ENCODE peak calls at places on chromosomes 4 and X, in nine cellular contexts. V, X, W, Q, Y, N, L, E and R are unnamed samples.
A peak's percentile ranks its signal among the peaks of the same experiment; 100 is the strongest.

GRCh38 chrX:149037301-149037700 is 467.8 kb downstream of the IDS start:
- DNase-seq in E (no peak), Y (no peak), N (no peak), V (no peak), L (no peak), Q (no peak), X (no peak), W (peak; percentile 67), R (no peak)

GRCh38 chr4:7134737-7135388 is 57.5 kb upstream of the SORCS2 start:
- DNase-seq in V (peak; percentile 85), L (peak; percentile 80), X (peak; percentile 87), W (peak; percentile 79), E (no peak), N (peak; percentile 90), Y (peak; percentile 59), Q (no peak), R (peak; percentile 45)

GRCh38 chrX:70134116-70134477 is 850 bp downstream of the IGBP1 start:
- DNase-seq in Q (no peak), X (peak; percentile 3), Y (no peak), E (peak; percentile 0), W (peak; percentile 20), V (peak; percentile 12), L (no peak), N (no peak), R (no peak)

GRCh38 chr4:186068581-186069402 is at the start of gene TLR3:
- DNase-seq in X (no peak), V (peak; percentile 40), E (no peak), W (peak; percentile 52), Q (no peak), N (no peak), L (no peak), Y (peak; percentile 42), R (peak; percentile 9)

GRCh38 chr4:3293410-3294391 is 880 bp downstream of the RGS12 start:
- DNase-seq in X (no peak), Y (no peak), L (no peak), N (no peak), V (no peak), W (no peak), Q (peak; percentile 21), E (no peak), R (no peak)

GRCh38 chr4:154534296-154534695 is 15.9 kb downstream of the PLRG1 start:
- DNase-seq in Y (no peak), X (no peak), N (no peak), Q (no peak), E (no peak), V (no peak), L (no peak), W (no peak), R (no peak)

GRCh38 chr4:81405900-81406401 is 65.8 kb downstream of the RASGEF1B start:
- DNase-seq in Y (peak; percentile 71), W (peak; percentile 86), E (peak; percentile 81), X (peak; percentile 16), N (peak; percentile 69), V (peak; percentile 64), Q (peak; percentile 61), L (no peak), R (no peak)

GRCh38 chrX:147646949-147647717 is 264.6 kb upstream of the FMR1 start:
- DNase-seq in X (no peak), E (no peak), Y (no peak), L (no peak), W (no peak), V (no peak), Q (no peak), N (no peak), R (no peak)

GRCh38 chr4:33628296-33628695 is 2616.0 kb downstream of the ARAP2 start:
- DNase-seq in Q (no peak), Y (no peak), L (no peak), N (no peak), X (no peak), V (no peak), E (no peak), W (peak; percentile 6), R (no peak)

GRCh38 chr4:8612646-8613045 is 20.1 kb downstream of the CPZ start:
- DNase-seq in N (no peak), Y (no peak), E (no peak), L (no peak), V (no peak), Q (no peak), X (no peak), W (no peak), R (no peak)

GRCh38 chr4:73761856-73762255 is 21.5 kb downstream of the CXCL8 start:
- DNase-seq in V (no peak), E (no peak), W (peak; percentile 48), X (no peak), N (no peak), Y (no peak), Q (no peak), L (no peak), R (no peak)

GRCh38 chr4:31194823-31195222 is 474.7 kb downstream of the PCDH7 start:
- DNase-seq in X (no peak), N (peak; percentile 8), Q (no peak), Y (no peak), L (no peak), V (no peak), W (peak; percentile 8), E (no peak), R (no peak)

GRCh38 chrX:1477801-1478458 is 25.2 kb upstream of the ASMTL start:
- DNase-seq in Y (no peak), L (no peak), N (no peak), E (no peak), X (no peak), W (no peak), Q (no peak), V (peak; percentile 65), R (no peak)

GRCh38 chrX:72330131-72330530 is 24.4 kb upstream of the CITED1 start:
- DNase-seq in E (no peak), X (no peak), L (no peak), Q (no peak), Y (no peak), N (no peak), W (no peak), V (no peak), R (no peak)

GRCh38 chr4:47238697-47239096 is 207.3 kb downstream of the GABRB1 start:
- DNase-seq in L (no peak), X (no peak), Y (peak; percentile 28), Q (no peak), W (peak; percentile 13), N (no peak), E (no peak), V (peak; percentile 36), R (no peak)

GRCh38 chr4:174193438-174194015 is 89.9 kb downstream of the FBXO8 start:
- DNase-seq in L (no peak), E (no peak), X (no peak), N (no peak), W (no peak), Q (no peak), Y (no peak), V (no peak), R (no peak)

GRCh38 chr4:159446266-159446976 is 343.5 kb downstream of the RAPGEF2 start:
- DNase-seq in L (peak; percentile 63), N (peak; percentile 60), E (peak; percentile 53), Y (peak; percentile 72), V (peak; percentile 72), X (peak; percentile 27), W (peak; percentile 85), Q (peak; percentile 50), R (peak; percentile 48)

GRCh38 chrX:148811236-148811635 is 310.8 kb downstream of the AFF2 start:
- DNase-seq in Y (peak; percentile 2), V (no peak), W (peak; percentile 29), X (no peak), Q (no peak), L (no peak), N (no peak), E (no peak), R (no peak)

GRCh38 chrX:13808293-13808692 is 8.6 kb downstream of the GPM6B start:
- DNase-seq in L (no peak), V (no peak), E (no peak), Y (no peak), W (no peak), Q (no peak), N (no peak), X (no peak), R (no peak)

GRCh38 chr4:102454278-102454677 is 46.9 kb upstream of the NFKB1 start:
- DNase-seq in Q (no peak), L (no peak), E (no peak), V (no peak), X (no peak), W (no peak), N (no peak), Y (no peak), R (no peak)

GRCh38 chr4:165627128-165627527 is 245.9 kb upstream of the TLL1 start:
- DNase-seq in V (peak; percentile 6), L (no peak), X (no peak), W (peak; percentile 27), Y (no peak), E (no peak), N (no peak), Q (no peak), R (no peak)

GRCh38 chrX:70352473-70352872 is 62.6 kb downstream of the KIF4A start:
- DNase-seq in N (no peak), V (no peak), W (no peak), L (no peak), Y (no peak), E (peak; percentile 5), X (no peak), Q (no peak), R (no peak)

GRCh38 chr4:183249854-183250253 is 70.2 kb downstream of the CLDN22 start:
- DNase-seq in V (peak; percentile 42), E (no peak), Y (peak; percentile 42), L (no peak), N (peak; percentile 33), Q (peak; percentile 22), W (peak; percentile 74), X (no peak), R (no peak)

GRCh38 chr4:156968479-156968984 is 3.1 kb downstream of the PDGFC start:
- DNase-seq in Q (peak; percentile 33), Y (peak; percentile 84), W (peak; percentile 87), V (peak; percentile 83), N (peak; percentile 70), X (peak; percentile 71), E (peak; percentile 54), L (peak; percentile 79), R (peak; percentile 21)

GRCh38 chr4:24686866-24687672 is 102.7 kb upstream of the DHX15 start:
- DNase-seq in W (peak; percentile 11), Y (no peak), Q (no peak), L (no peak), E (peak; percentile 18), X (no peak), N (no peak), V (peak; percentile 4), R (peak; percentile 14)